ENCODE peak calls at places on chromosomes 1 and 21, in six cellular contexts. F, D, W, R, A and O are unnamed samples.

GRCh38 chr1:234933475-234933874 is 195.2 kb downstream of the TOMM20 start:
- DNase-seq in A (no peak), R (no peak), W (peak; percentile 30), F (peak; percentile 43), D (no peak), O (peak; percentile 16)

GRCh38 chr1:58921751-58922150 is 137.9 kb upstream of the JUN start:
- DNase-seq in R (no peak), W (no peak), A (no peak), F (no peak), D (no peak), O (no peak)

GRCh38 chr1:226569879-226570547 is 21.4 kb downstream of the STUM start:
- DNase-seq in D (no peak), R (peak; percentile 32), A (no peak), W (no peak), F (no peak), O (no peak)

GRCh38 chr21:34603002-34603709 is 11.8 kb downstream of the RCAN1 start:
- DNase-seq in W (peak; percentile 57), R (peak; percentile 72), F (peak; percentile 71), D (peak; percentile 15), A (peak; percentile 18), O (no peak)

GRCh38 chr1:180415985-180416633 is 86.3 kb downstream of the ACBD6 start:
- DNase-seq in F (no peak), W (peak; percentile 8), A (no peak), D (no peak), R (no peak), O (peak; percentile 3)

GRCh38 chr1:167820684-167821355 is 93.1 kb downstream of the ADCY10 start:
- DNase-seq in W (peak; percentile 44), D (no peak), A (no peak), F (no peak), R (no peak), O (peak; percentile 36)

GRCh38 chr1:230121950-230122349 is 54.9 kb downstream of the GALNT2 start:
- DNase-seq in W (no peak), A (no peak), F (no peak), D (no peak), R (no peak), O (no peak)

GRCh38 chr1:38962560-38962959 is 20.9 kb upstream of the RHBDL2 start:
- DNase-seq in D (no peak), A (no peak), F (no peak), R (no peak), W (no peak), O (peak; percentile 48)

GRCh38 chr1:202575906-202576653 is 134.2 kb downstream of the SYT2 start:
- DNase-seq in F (no peak), W (peak; percentile 69), R (no peak), D (no peak), A (no peak), O (peak; percentile 51)

GRCh38 chr1:117657031-117657430 is 51.2 kb downstream of the TENT5C start:
- DNase-seq in W (peak; percentile 82), D (no peak), F (peak; percentile 80), A (no peak), R (no peak), O (peak; percentile 46)

GRCh38 chr1:96080925-96081324 is 640.7 kb upstream of the PTBP2 start:
- DNase-seq in D (no peak), W (no peak), A (no peak), R (no peak), F (no peak), O (no peak)

GRCh38 chr1:184513966-184514365 is 127.1 kb downstream of the C1orf21 start:
- DNase-seq in F (peak; percentile 70), W (peak; percentile 42), R (no peak), D (no peak), A (no peak), O (peak; percentile 60)

GRCh38 chr1:42479621-42480020 is 16.5 kb downstream of the CCDC30 start:
- DNase-seq in W (peak; percentile 56), A (no peak), R (no peak), F (peak; percentile 55), D (no peak), O (peak; percentile 85)

GRCh38 chr21:15031790-15032357 is 32.9 kb downstream of the NRIP1 start:
- DNase-seq in W (no peak), D (no peak), A (no peak), F (peak; percentile 63), R (no peak), O (peak; percentile 88)

GRCh38 chr1:51927029-51927428 is 48.5 kb upstream of the NRDC start:
- DNase-seq in D (no peak), A (no peak), F (peak; percentile 8), W (no peak), R (no peak), O (no peak)